ENCODE peak calls at places on chromosomes 11 and 22, in ten cellular contexts. One of them, this sample, is unnamed.

GRCh38 chr11:66619080-66619554 is 2.7 kb downstream of the RBM14 start:
- DNase-seq in Right ventricle myocardium inferior: no peak
- DNase-seq in HEK293T: no peak
- DNase-seq in EH: peak; percentile 58
- DNase-seq in amniotic stem cell: no peak
- DNase-seq in thoracic aorta: no peak
- DNase-seq in hypothalamus: no peak
- DNase-seq in GM12892: no peak
- DNase-seq in ACHN: no peak
- DNase-seq in endothelial cell of umbilical vein: peak; percentile 56
- DNase-seq in this sample: no peak

GRCh38 chr11:61994981-61995380 is 27.5 kb upstream of the FTH1 start:
- DNase-seq in thoracic aorta: no peak
- DNase-seq in amniotic stem cell: no peak
- DNase-seq in endothelial cell of umbilical vein: no peak
- DNase-seq in HEK293T: no peak
- DNase-seq in ACHN: no peak
- DNase-seq in EH: no peak
- DNase-seq in Right ventricle myocardium inferior: no peak
- DNase-seq in hypothalamus: no peak
- DNase-seq in GM12892: no peak
- DNase-seq in this sample: no peak

GRCh38 chr11:74849525-74850391 is 99.1 kb downstream of the XRRA1 start:
- DNase-seq in ACHN: no peak
- DNase-seq in hypothalamus: no peak
- DNase-seq in Right ventricle myocardium inferior: no peak
- DNase-seq in GM12892: no peak
- DNase-seq in amniotic stem cell: no peak
- DNase-seq in thoracic aorta: peak; percentile 11
- DNase-seq in EH: peak; percentile 77
- DNase-seq in endothelial cell of umbilical vein: no peak
- DNase-seq in HEK293T: no peak
- DNase-seq in this sample: no peak

GRCh38 chr11:70225629-70226582 is 22.8 kb downstream of the FADD start:
- DNase-seq in Right ventricle myocardium inferior: no peak
- DNase-seq in EH: peak; percentile 48
- DNase-seq in ACHN: no peak
- DNase-seq in HEK293T: no peak
- DNase-seq in hypothalamus: no peak
- DNase-seq in endothelial cell of umbilical vein: no peak
- DNase-seq in GM12892: no peak
- DNase-seq in thoracic aorta: no peak
- DNase-seq in amniotic stem cell: no peak
- DNase-seq in this sample: no peak

GRCh38 chr22:20807315-20807752 is 33.4 kb downstream of the SERPIND1 start:
- DNase-seq in EH: peak; percentile 98
- DNase-seq in amniotic stem cell: peak; percentile 88
- DNase-seq in Right ventricle myocardium inferior: no peak
- DNase-seq in ACHN: peak; percentile 84
- DNase-seq in hypothalamus: no peak
- DNase-seq in HEK293T: no peak
- DNase-seq in endothelial cell of umbilical vein: no peak
- DNase-seq in GM12892: no peak
- DNase-seq in thoracic aorta: no peak
- DNase-seq in this sample: peak; percentile 20

GRCh38 chr11:128465946-128466688 is 121.2 kb downstream of the ETS1 start:
- DNase-seq in endothelial cell of umbilical vein: no peak
- DNase-seq in hypothalamus: no peak
- DNase-seq in EH: no peak
- DNase-seq in Right ventricle myocardium inferior: no peak
- DNase-seq in ACHN: no peak
- DNase-seq in HEK293T: no peak
- DNase-seq in GM12892: no peak
- DNase-seq in thoracic aorta: no peak
- DNase-seq in amniotic stem cell: no peak
- DNase-seq in this sample: no peak

GRCh38 chr22:29096736-29097669 is 24.2 kb downstream of the KREMEN1 start:
- DNase-seq in GM12892: no peak
- DNase-seq in amniotic stem cell: no peak
- DNase-seq in hypothalamus: no peak
- DNase-seq in HEK293T: no peak
- DNase-seq in ACHN: no peak
- DNase-seq in EH: peak; percentile 38
- DNase-seq in thoracic aorta: no peak
- DNase-seq in endothelial cell of umbilical vein: no peak
- DNase-seq in Right ventricle myocardium inferior: no peak
- DNase-seq in this sample: no peak

GRCh38 chr22:46122511-46122971 is 27.8 kb upstream of the PPARA start:
- DNase-seq in Right ventricle myocardium inferior: peak; percentile 90
- DNase-seq in GM12892: peak; percentile 93
- DNase-seq in HEK293T: peak; percentile 87
- DNase-seq in thoracic aorta: no peak
- DNase-seq in endothelial cell of umbilical vein: peak; percentile 43
- DNase-seq in hypothalamus: peak; percentile 47
- DNase-seq in ACHN: peak; percentile 55
- DNase-seq in amniotic stem cell: peak; percentile 41
- DNase-seq in EH: peak; percentile 72
- DNase-seq in this sample: no peak

GRCh38 chr22:35516723-35517122 is 23.9 kb upstream of the RASD2 start:
- DNase-seq in HEK293T: no peak
- DNase-seq in endothelial cell of umbilical vein: no peak
- DNase-seq in amniotic stem cell: no peak
- DNase-seq in EH: no peak
- DNase-seq in ACHN: no peak
- DNase-seq in thoracic aorta: no peak
- DNase-seq in GM12892: no peak
- DNase-seq in hypothalamus: no peak
- DNase-seq in Right ventricle myocardium inferior: no peak
- DNase-seq in this sample: no peak

GRCh38 chr11:10875430-10876021 is 17.7 kb upstream of the ZBED5 start:
- DNase-seq in GM12892: no peak
- DNase-seq in ACHN: no peak
- DNase-seq in hypothalamus: no peak
- DNase-seq in Right ventricle myocardium inferior: no peak
- DNase-seq in amniotic stem cell: no peak
- DNase-seq in EH: peak; percentile 66
- DNase-seq in endothelial cell of umbilical vein: no peak
- DNase-seq in HEK293T: no peak
- DNase-seq in thoracic aorta: no peak
- DNase-seq in this sample: no peak

GRCh38 chr11:134758342-134758931 is 346.4 kb upstream of the B3GAT1 start:
- DNase-seq in endothelial cell of umbilical vein: no peak
- DNase-seq in GM12892: no peak
- DNase-seq in hypothalamus: no peak
- DNase-seq in thoracic aorta: no peak
- DNase-seq in EH: no peak
- DNase-seq in Right ventricle myocardium inferior: no peak
- DNase-seq in ACHN: no peak
- DNase-seq in HEK293T: no peak
- DNase-seq in amniotic stem cell: no peak
- DNase-seq in this sample: no peak

GRCh38 chr11:27058456-27058855 is 17.8 kb downstream of the BBOX1 start:
- DNase-seq in amniotic stem cell: no peak
- DNase-seq in endothelial cell of umbilical vein: no peak
- DNase-seq in Right ventricle myocardium inferior: no peak
- DNase-seq in EH: peak; percentile 91
- DNase-seq in HEK293T: no peak
- DNase-seq in ACHN: no peak
- DNase-seq in hypothalamus: no peak
- DNase-seq in GM12892: no peak
- DNase-seq in thoracic aorta: no peak
- DNase-seq in this sample: no peak

GRCh38 chr11:135074397-135074998 is 662.5 kb upstream of the B3GAT1 start:
- DNase-seq in ACHN: peak; percentile 10
- DNase-seq in Right ventricle myocardium inferior: no peak
- DNase-seq in amniotic stem cell: no peak
- DNase-seq in hypothalamus: no peak
- DNase-seq in EH: no peak
- DNase-seq in endothelial cell of umbilical vein: peak; percentile 4
- DNase-seq in GM12892: no peak
- DNase-seq in thoracic aorta: no peak
- DNase-seq in HEK293T: no peak
- DNase-seq in this sample: no peak

GRCh38 chr11:63999349-64000025 is 13.2 kb downstream of the OTUB1 start:
- DNase-seq in hypothalamus: no peak
- DNase-seq in EH: peak; percentile 55
- DNase-seq in Right ventricle myocardium inferior: peak; percentile 80
- DNase-seq in thoracic aorta: peak; percentile 16
- DNase-seq in HEK293T: no peak
- DNase-seq in GM12892: peak; percentile 73
- DNase-seq in endothelial cell of umbilical vein: no peak
- DNase-seq in amniotic stem cell: no peak
- DNase-seq in ACHN: no peak
- DNase-seq in this sample: no peak

GRCh38 chr22:27685971-27686370 is 115.6 kb downstream of the MN1 start:
- DNase-seq in hypothalamus: no peak
- DNase-seq in ACHN: no peak
- DNase-seq in EH: no peak
- DNase-seq in amniotic stem cell: no peak
- DNase-seq in Right ventricle myocardium inferior: no peak
- DNase-seq in GM12892: no peak
- DNase-seq in endothelial cell of umbilical vein: no peak
- DNase-seq in thoracic aorta: no peak
- DNase-seq in HEK293T: no peak
- DNase-seq in this sample: no peak

GRCh38 chr22:20904008-20904979 is 12.9 kb upstream of the CRKL start:
- DNase-seq in EH: peak; percentile 88
- DNase-seq in Right ventricle myocardium inferior: no peak
- DNase-seq in ACHN: peak; percentile 10
- DNase-seq in amniotic stem cell: peak; percentile 75
- DNase-seq in hypothalamus: no peak
- DNase-seq in HEK293T: no peak
- DNase-seq in GM12892: no peak
- DNase-seq in endothelial cell of umbilical vein: no peak
- DNase-seq in thoracic aorta: no peak
- DNase-seq in this sample: no peak

GRCh38 chr11:130816941-130817607 is 99.2 kb downstream of the SNX19 start:
- DNase-seq in ACHN: peak; percentile 84
- DNase-seq in amniotic stem cell: no peak
- DNase-seq in endothelial cell of umbilical vein: no peak
- DNase-seq in HEK293T: no peak
- DNase-seq in hypothalamus: no peak
- DNase-seq in GM12892: no peak
- DNase-seq in thoracic aorta: no peak
- DNase-seq in EH: no peak
- DNase-seq in Right ventricle myocardium inferior: no peak
- DNase-seq in this sample: no peak

GRCh38 chr11:72336163-72336562 is 92.2 kb upstream of the PHOX2A start:
- DNase-seq in HEK293T: no peak
- DNase-seq in ACHN: no peak
- DNase-seq in amniotic stem cell: no peak
- DNase-seq in GM12892: no peak
- DNase-seq in Right ventricle myocardium inferior: no peak
- DNase-seq in endothelial cell of umbilical vein: no peak
- DNase-seq in thoracic aorta: no peak
- DNase-seq in hypothalamus: no peak
- DNase-seq in EH: no peak
- DNase-seq in this sample: no peak

GRCh38 chr11:93668171-93668570 is 6.7 kb downstream of the CEP295 start:
- DNase-seq in ACHN: peak; percentile 49
- DNase-seq in GM12892: no peak
- DNase-seq in Right ventricle myocardium inferior: no peak
- DNase-seq in endothelial cell of umbilical vein: no peak
- DNase-seq in HEK293T: no peak
- DNase-seq in amniotic stem cell: no peak
- DNase-seq in hypothalamus: no peak
- DNase-seq in EH: peak; percentile 28
- DNase-seq in thoracic aorta: no peak
- DNase-seq in this sample: no peak

GRCh38 chr11:6629892-6630631 is 10.8 kb upstream of the TPP1 start:
- DNase-seq in EH: no peak
- DNase-seq in hypothalamus: no peak
- DNase-seq in thoracic aorta: no peak
- DNase-seq in ACHN: no peak
- DNase-seq in GM12892: no peak
- DNase-seq in Right ventricle myocardium inferior: no peak
- DNase-seq in HEK293T: no peak
- DNase-seq in amniotic stem cell: no peak
- DNase-seq in endothelial cell of umbilical vein: no peak
- DNase-seq in this sample: no peak

GRCh38 chr22:24236656-24237055 is 8.2 kb downstream of the GGT5 start:
- DNase-seq in EH: peak; percentile 30
- DNase-seq in endothelial cell of umbilical vein: no peak
- DNase-seq in ACHN: no peak
- DNase-seq in hypothalamus: no peak
- DNase-seq in thoracic aorta: no peak
- DNase-seq in amniotic stem cell: no peak
- DNase-seq in Right ventricle myocardium inferior: no peak
- DNase-seq in GM12892: no peak
- DNase-seq in HEK293T: no peak
- DNase-seq in this sample: no peak

This sample was measured in SW 1271.